ENCODE peak calls at places on chromosomes 2 and 18, in four cellular contexts. S is GM06990; D is neuronal stem cell; N is stimulated activated CD4-positive, alpha-beta T cell treated with anti-CD3 and anti-CD28 coated beads, Interleukin-2, amount 100 ng/mL, for 48 hours. B is an unnamed sample.

GRCh38 chr18:55419132-55419938 is 168.7 kb downstream of the TCF4 start:
- DNase-seq in N (no peak), S (no peak), D (no peak), B (no peak)

GRCh38 chr2:240451108-240451611 is 15.7 kb downstream of the GPC1 start:
- DNase-seq in D (no peak), N (no peak), S (no peak), B (no peak)

GRCh38 chr2:649461-650342 is 27.5 kb downstream of the TMEM18 start:
- DNase-seq in D (no peak), S (no peak), N (no peak), B (no peak)

GRCh38 chr2:105494683-105495425 is 96.0 kb upstream of the FHL2 start:
- DNase-seq in N (no peak), S (no peak), D (no peak), B (no peak)

GRCh38 chr18:44638141-44638540 is 42.5 kb upstream of the SETBP1 start:
- DNase-seq in S (no peak), N (no peak), D (no peak), B (no peak)

GRCh38 chr18:24491882-24492281 is 31.4 kb downstream of the HRH4 start:
- DNase-seq in S (peak), D (no peak), N (no peak), B (peak)

GRCh38 chr2:201696151-201696659 is 2.2 kb downstream of the MPP4 start:
- DNase-seq in D (no peak), S (no peak), N (no peak), B (no peak)

GRCh38 chr2:151767536-151767935 is 33.3 kb upstream of the NEB start:
- DNase-seq in N (no peak), D (no peak), S (no peak), B (no peak)

GRCh38 chr2:207224391-207224790 is 58.6 kb upstream of the KLF7 start:
- DNase-seq in N (no peak), S (no peak), D (no peak), B (no peak)

GRCh38 chr2:240962371-240963064 is 35.9 kb upstream of the SNED1 start:
- DNase-seq in N (no peak), D (peak), S (no peak), B (no peak)

GRCh38 chr18:62490967-62491366 is 31.9 kb upstream of the ZCCHC2 start:
- DNase-seq in N (no peak), S (no peak), D (no peak), B (no peak)

GRCh38 chr2:176685908-176686307 is 416.7 kb downstream of the MTX2 start:
- DNase-seq in S (no peak), N (no peak), D (no peak), B (no peak)

GRCh38 chr2:26652361-26653041 is 11.3 kb upstream of the CIB4 start:
- DNase-seq in N (no peak), D (no peak), S (no peak), B (no peak)

GRCh38 chr2:74405994-74406583 is 15.3 kb downstream of the C2orf81 start:
- DNase-seq in N (no peak), S (peak), D (no peak), B (no peak)

GRCh38 chr2:161250864-161251436 is 57.3 kb upstream of the PSMD14 start:
- DNase-seq in N (no peak), D (no peak), S (peak), B (no peak)

GRCh38 chr18:26549103-26549485 is 741 bp upstream of the KCTD1 start:
- DNase-seq in S (peak), N (no peak), D (peak), B (peak)

GRCh38 chr18:79493801-79494211 is 98.1 kb downstream of the NFATC1 start:
- DNase-seq in D (no peak), S (no peak), N (no peak), B (no peak)

GRCh38 chr18:78431606-78432005 is 548.0 kb upstream of the SALL3 start:
- DNase-seq in D (no peak), N (no peak), S (no peak), B (no peak)

GRCh38 chr2:225182126-225182525 is 139.9 kb upstream of the DOCK10 start:
- DNase-seq in D (peak), N (no peak), S (no peak), B (no peak)

GRCh38 chr2:8133331-8133730 is 548.5 kb upstream of the ID2 start:
- DNase-seq in N (no peak), S (no peak), D (no peak), B (no peak)

GRCh38 chr18:72910045-72910444 is 42.3 kb upstream of the NETO1 start:
- DNase-seq in S (no peak), D (no peak), N (no peak), B (no peak)

GRCh38 chr18:61831071-61831470 is 61.7 kb downstream of the RNF152 start:
- DNase-seq in N (no peak), D (no peak), S (no peak), B (no peak)

GRCh38 chr2:179454443-179455218 is 190.0 kb upstream of the SESTD1 start:
- DNase-seq in S (no peak), D (no peak), N (no peak), B (no peak)

GRCh38 chr2:44273596-44273995 is 1.7 kb upstream of the SLC3A1 start:
- DNase-seq in D (no peak), N (no peak), S (no peak), B (no peak)

GRCh38 chr2:12493031-12493513 is 223.7 kb upstream of the TRIB2 start:
- DNase-seq in N (peak), S (no peak), D (no peak), B (no peak)

GRCh38 chr2:101388232-101388631 is 929 bp upstream of the CREG2 start:
- DNase-seq in S (no peak), N (no peak), D (no peak), B (no peak)

GRCh38 chr2:13558368-13558767 is 841.6 kb downstream of the TRIB2 start:
- DNase-seq in N (no peak), D (no peak), S (no peak), B (no peak)

GRCh38 chr2:119367472-119368099 is 809 bp downstream of the DBI start:
- DNase-seq in S (peak), N (peak), D (peak), B (peak)

GRCh38 chr2:234804704-234805103 is 147.1 kb upstream of the SH3BP4 start:
- DNase-seq in S (no peak), D (no peak), N (no peak), B (no peak)

GRCh38 chr2:191335875-191336464 is 90.8 kb downstream of the MYO1B start:
- DNase-seq in S (no peak), D (no peak), N (no peak), B (no peak)

GRCh38 chr2:85448840-85449588 is 30.5 kb downstream of the SH2D6 start:
- DNase-seq in S (no peak), N (no peak), D (no peak), B (no peak)